ENCODE peak calls at places on chromosome 17, in ten cellular contexts. F is D341Med; I is small intestine; Y is IMR-90; O is adrenal gland; V is prostate gland; P is activated naive CD8-positive, alpha-beta T cell treated with anti-CD3 and anti-CD28 coated beads, Interleukin-2, amount 50 U/mL, for 16 hours; S is stimulated activated CD8-positive, alpha-beta memory T cell treated with anti-CD3 and anti-CD28 coated beads, Interleukin-4, amount 100 ng/mL, for 48 hours; H is CD4-positive, alpha-beta memory T cell; U is activated CD8-positive, alpha-beta memory T cell treated with anti-CD3 and anti-CD28 coated beads for 48 hours. L is an unnamed sample.

GRCh38 chr17:82392209-82392920 is 20.8 kb downstream of the UTS2R start:
- DNase-seq in F (no peak), I (no peak), Y (no peak), O (no peak), V (no peak), P (no peak), S (no peak), H (no peak), U (no peak), L (no peak)

GRCh38 chr17:55281592-55282378 is 17.0 kb downstream of the HLF start:
- DNase-seq in F (no peak), I (no peak), Y (no peak), O (no peak), V (no peak), P (no peak), S (no peak), H (no peak), U (no peak), L (no peak)

GRCh38 chr17:66123163-66123562 is 68.8 kb downstream of the CEP112 start:
- DNase-seq in F (no peak), I (peak; percentile 5), Y (peak; percentile 38), O (no peak), V (no peak), P (no peak), S (no peak), H (no peak), U (no peak), L (no peak)

GRCh38 chr17:77107506-77108433 is 33.0 kb upstream of the SEC14L1 start:
- DNase-seq in F (peak; percentile 24), I (peak; percentile 35), Y (peak; percentile 39), O (no peak), V (no peak), P (peak; percentile 35), S (peak; percentile 89), H (peak; percentile 69), U (peak; percentile 36), L (peak; percentile 36)

GRCh38 chr17:64005734-64006167 is 7.6 kb downstream of the PRR29 start:
- DNase-seq in F (peak; percentile 46), I (peak; percentile 47), Y (no peak), O (peak; percentile 56), V (no peak), P (no peak), S (no peak), H (no peak), U (no peak), L (no peak)

GRCh38 chr17:34354637-34355036 is 1.6 kb upstream of the CCL13 start:
- DNase-seq in F (no peak), I (no peak), Y (peak; percentile 70), O (no peak), V (no peak), P (no peak), S (no peak), H (no peak), U (no peak), L (no peak)

GRCh38 chr17:2749784-2750181 is 331 bp upstream of the CCDC92B start:
- DNase-seq in F (no peak), I (peak; percentile 71), Y (peak; percentile 57), O (peak; percentile 78), V (peak; percentile 46), P (peak; percentile 24), S (peak; percentile 83), H (peak; percentile 59), U (peak; percentile 40), L (peak; percentile 39)

GRCh38 chr17:8056976-8057625 is 18.2 kb downstream of the ALOX15B start:
- DNase-seq in F (no peak), I (no peak), Y (no peak), O (no peak), V (no peak), P (no peak), S (no peak), H (no peak), U (no peak), L (no peak)

GRCh38 chr17:28960256-28961106 is 9.2 kb upstream of the PHF12 start:
- DNase-seq in F (no peak), I (no peak), Y (no peak), O (no peak), V (no peak), P (no peak), S (no peak), H (no peak), U (no peak), L (no peak)

GRCh38 chr17:48555183-48555615 is 10.3 kb upstream of the HOXB2 start:
- DNase-seq in F (no peak), I (no peak), Y (peak; percentile 99), O (no peak), V (peak; percentile 34), P (no peak), S (no peak), H (no peak), U (no peak), L (no peak)

GRCh38 chr17:2084129-2084765 is 29.3 kb downstream of the HIC1 start:
- DNase-seq in F (no peak), I (peak; percentile 98), Y (peak; percentile 53), O (peak; percentile 85), V (no peak), P (no peak), S (no peak), H (no peak), U (no peak), L (no peak)

GRCh38 chr17:43406676-43407645 is 8.2 kb downstream of the ARL4D start:
- DNase-seq in F (peak; percentile 92), I (no peak), Y (peak; percentile 84), O (no peak), V (no peak), P (no peak), S (no peak), H (no peak), U (no peak), L (no peak)

GRCh38 chr17:57902800-57903759 is 52.1 kb downstream of the CUEDC1 start:
- DNase-seq in F (no peak), I (peak; percentile 96), Y (peak; percentile 81), O (peak; percentile 94), V (peak; percentile 91), P (no peak), S (no peak), H (no peak), U (no peak), L (no peak)

GRCh38 chr17:18039535-18040286 is 503 bp downstream of the GID4 start:
- DNase-seq in F (peak; percentile 83), I (peak; percentile 32), Y (no peak), O (no peak), V (no peak), P (no peak), S (peak; percentile 37), H (no peak), U (no peak), L (no peak)

GRCh38 chr17:17741346-17742023 is 60.2 kb downstream of the RAI1 start:
- DNase-seq in F (peak; percentile 71), I (no peak), Y (no peak), O (peak; percentile 78), V (peak; percentile 67), P (no peak), S (no peak), H (no peak), U (no peak), L (no peak)

GRCh38 chr17:7293821-7294613 is 422 bp downstream of the YBX2 start:
- DNase-seq in F (peak; percentile 20), I (peak; percentile 92), Y (no peak), O (no peak), V (no peak), P (no peak), S (no peak), H (peak; percentile 50), U (no peak), L (peak; percentile 22)

GRCh38 chr17:6548578-6549330 is 7.6 kb downstream of the PITPNM3 start:
- DNase-seq in F (no peak), I (no peak), Y (no peak), O (no peak), V (peak; percentile 39), P (no peak), S (peak; percentile 31), H (no peak), U (no peak), L (no peak)

GRCh38 chr17:17391575-17392370 is 85.0 kb upstream of the MED9 start:
- DNase-seq in F (no peak), I (peak; percentile 32), Y (no peak), O (no peak), V (no peak), P (no peak), S (peak; percentile 68), H (peak; percentile 80), U (no peak), L (peak; percentile 48)

GRCh38 chr17:36940313-36941264 is 3.3 kb downstream of the LHX1 start:
- DNase-seq in F (no peak), I (no peak), Y (no peak), O (no peak), V (no peak), P (no peak), S (peak; percentile 26), H (no peak), U (no peak), L (no peak)

GRCh38 chr17:17545031-17545820 is 46.3 kb downstream of the PEMT start:
- DNase-seq in F (no peak), I (no peak), Y (peak; percentile 57), O (no peak), V (no peak), P (no peak), S (no peak), H (no peak), U (no peak), L (no peak)

GRCh38 chr17:14845562-14846335 is 419.4 kb downstream of the PMP22 start:
- DNase-seq in F (no peak), I (no peak), Y (peak; percentile 18), O (no peak), V (peak; percentile 64), P (no peak), S (no peak), H (no peak), U (no peak), L (no peak)

GRCh38 chr17:36697907-36698526 is 96.6 kb downstream of the MRM1 start:
- DNase-seq in F (no peak), I (no peak), Y (peak; percentile 8), O (no peak), V (no peak), P (no peak), S (no peak), H (no peak), U (no peak), L (no peak)

GRCh38 chr17:20986767-20987510 is 55.9 kb downstream of the USP22 start:
- DNase-seq in F (no peak), I (no peak), Y (no peak), O (peak; percentile 6), V (no peak), P (no peak), S (no peak), H (no peak), U (no peak), L (no peak)

GRCh38 chr17:16425698-16426659 is 10.6 kb downstream of the TRPV2 start:
- DNase-seq in F (no peak), I (no peak), Y (no peak), O (no peak), V (no peak), P (no peak), S (no peak), H (peak; percentile 10), U (no peak), L (no peak)

GRCh38 chr17:70373369-70373768 is 204.0 kb downstream of the KCNJ2 start:
- DNase-seq in F (no peak), I (no peak), Y (no peak), O (no peak), V (no peak), P (no peak), S (no peak), H (no peak), U (no peak), L (no peak)

GRCh38 chr17:15440347-15440746 is 27.1 kb downstream of the CDRT4 start:
- DNase-seq in F (no peak), I (no peak), Y (no peak), O (no peak), V (no peak), P (no peak), S (no peak), H (no peak), U (no peak), L (no peak)

GRCh38 chr17:64148699-64149098 is 18.8 kb upstream of the ERN1 start:
- DNase-seq in F (peak; percentile 60), I (no peak), Y (no peak), O (no peak), V (no peak), P (no peak), S (peak; percentile 46), H (no peak), U (no peak), L (no peak)

L was measured in effector CD8-positive, alpha-beta T cell.